ENCODE peak calls at places on chromosomes 1 and 21, in five cellular contexts. I, N, O, E and X are unnamed samples.

GRCh38 chr1:119132179-119132578 is 8.3 kb downstream of the WARS2 start:
- DNase-seq in E (no peak), N (peak; percentile 10), I (no peak), O (no peak), X (peak; percentile 27)

GRCh38 chr1:36838866-36839265 is 195.4 kb downstream of the GRIK3 start:
- DNase-seq in N (no peak), O (no peak), I (no peak), E (no peak), X (no peak)

GRCh38 chr1:76250317-76250716 is 175.8 kb downstream of the ST6GALNAC3 start:
- DNase-seq in N (no peak), I (no peak), E (no peak), O (no peak), X (no peak)

GRCh38 chr1:1629430-1630190 is 2.4 kb upstream of the MMP23B start:
- DNase-seq in I (no peak), O (peak; percentile 78), N (no peak), E (no peak), X (no peak)

GRCh38 chr1:212167098-212167497 is 118.1 kb upstream of the PPP2R5A start:
- DNase-seq in N (no peak), O (no peak), E (no peak), I (no peak), X (no peak)

GRCh38 chr1:61428146-61428545 is 296.8 kb downstream of the TM2D1 start:
- DNase-seq in N (no peak), I (no peak), O (no peak), E (no peak), X (no peak)

GRCh38 chr1:105436589-105437259 is 1619.8 kb upstream of the PRMT6 start:
- DNase-seq in I (no peak), E (no peak), N (no peak), O (no peak), X (no peak)

GRCh38 chr1:110089561-110090275 is 19.2 kb upstream of the ALX3 start:
- DNase-seq in O (no peak), I (no peak), N (no peak), E (no peak), X (no peak)

GRCh38 chr1:32684167-32684811 is 18.3 kb downstream of the SYNC start:
- DNase-seq in I (no peak), O (no peak), N (no peak), E (no peak), X (peak; percentile 47)

GRCh38 chr1:3992103-3992556 is 92.1 kb upstream of the C1orf174 start:
- DNase-seq in I (no peak), O (no peak), N (peak; percentile 3), E (no peak), X (no peak)

GRCh38 chr1:54640863-54641836 is at the start of gene MROH7:
- DNase-seq in O (no peak), I (no peak), N (no peak), E (no peak), X (no peak)

GRCh38 chr1:85577421-85578320 is 2.9 kb upstream of the CCN1 start:
- DNase-seq in O (no peak), E (no peak), N (no peak), I (no peak), X (peak; percentile 54)

GRCh38 chr1:179177614-179178013 is 51.9 kb downstream of the ABL2 start:
- DNase-seq in O (no peak), I (no peak), N (no peak), E (no peak), X (no peak)

GRCh38 chr21:28332796-28333195 is 659.9 kb downstream of the LTN1 start:
- DNase-seq in I (no peak), N (no peak), O (no peak), E (no peak), X (no peak)

GRCh38 chr1:48947761-48948537 is 171.3 kb upstream of the BEND5 start:
- DNase-seq in I (no peak), E (no peak), O (no peak), N (no peak), X (no peak)

GRCh38 chr1:224502459-224503160 is 68.0 kb upstream of the WDR26 start:
- DNase-seq in E (no peak), N (no peak), I (no peak), O (no peak), X (no peak)

GRCh38 chr1:157252473-157252872 is 114.3 kb upstream of the ETV3 start:
- DNase-seq in E (no peak), N (no peak), O (no peak), I (no peak), X (no peak)

GRCh38 chr1:220787069-220787614 is 429 bp downstream of the MTARC1 start:
- DNase-seq in E (no peak), O (no peak), N (no peak), I (peak; percentile 80), X (no peak)

GRCh38 chr1:230299148-230300006 is 126.8 kb downstream of the PGBD5 start:
- DNase-seq in E (no peak), I (no peak), N (no peak), O (peak; percentile 1), X (no peak)

GRCh38 chr1:182833271-182833670 is 5.9 kb upstream of the DHX9 start:
- DNase-seq in N (no peak), E (no peak), I (no peak), O (no peak), X (no peak)

GRCh38 chr21:39499156-39499555 is 47.4 kb downstream of the SH3BGR start:
- DNase-seq in O (no peak), E (no peak), N (no peak), I (no peak), X (no peak)

GRCh38 chr1:111707906-111708305 is 31.3 kb downstream of the INKA2 start:
- DNase-seq in E (no peak), O (no peak), N (no peak), I (no peak), X (no peak)

GRCh38 chr1:10918531-10918930 is 93.9 kb upstream of the TARDBP start:
- DNase-seq in O (no peak), I (no peak), N (no peak), E (no peak), X (no peak)

GRCh38 chr1:109628540-109629321 is 9.1 kb downstream of the AMPD2 start:
- DNase-seq in O (no peak), N (peak; percentile 89), E (peak; percentile 14), I (no peak), X (no peak)

GRCh38 chr1:111015222-111015621 is 51.5 kb upstream of the LRIF1 start:
- DNase-seq in I (no peak), O (no peak), E (no peak), N (no peak), X (no peak)

GRCh38 chr1:164780111-164780510 is 221.1 kb downstream of the PBX1 start:
- DNase-seq in N (no peak), E (no peak), I (no peak), O (no peak), X (no peak)

GRCh38 chr21:38777521-38777920 is 28.2 kb upstream of the ETS2 start:
- DNase-seq in I (no peak), E (no peak), N (no peak), O (no peak), X (no peak)